ENCODE peak calls at places on chromosome X, in ten cellular contexts. One of them, this sample, is unnamed.
A peak's percentile ranks its signal among the peaks of the same experiment; 100 is the strongest.

GRCh38 chrX:39728025-39728424 is 369.7 kb downstream of the BCOR start:
- DNase-seq in astrocyte: no peak
- DNase-seq in progenitor cell of endocrine pancreas: no peak
- DNase-seq in astrocyte of the spinal cord: no peak
- DNase-seq in colonic mucosa: no peak
- DNase-seq in PC-3: no peak
- DNase-seq in HFF-Myc: peak; percentile 67
- DNase-seq in lower lobe of right lung: no peak
- DNase-seq in mesothelial cell of epicardium: no peak
- DNase-seq in left ventricle myocardium inferior: no peak
- DNase-seq in this sample: no peak

GRCh38 chrX:19811807-19812604 is 75.4 kb downstream of the SH3KBP1 start:
- DNase-seq in astrocyte: peak; percentile 81
- DNase-seq in progenitor cell of endocrine pancreas: no peak
- DNase-seq in astrocyte of the spinal cord: peak; percentile 83
- DNase-seq in colonic mucosa: no peak
- DNase-seq in PC-3: no peak
- DNase-seq in HFF-Myc: peak; percentile 48
- DNase-seq in lower lobe of right lung: no peak
- DNase-seq in mesothelial cell of epicardium: no peak
- DNase-seq in left ventricle myocardium inferior: no peak
- DNase-seq in this sample: no peak

GRCh38 chrX:23901065-23901464 is 6.7 kb downstream of the APOO start:
- DNase-seq in astrocyte: peak; percentile 84
- DNase-seq in progenitor cell of endocrine pancreas: no peak
- DNase-seq in astrocyte of the spinal cord: peak; percentile 69
- DNase-seq in colonic mucosa: no peak
- DNase-seq in PC-3: peak; percentile 87
- DNase-seq in HFF-Myc: no peak
- DNase-seq in lower lobe of right lung: no peak
- DNase-seq in mesothelial cell of epicardium: no peak
- DNase-seq in left ventricle myocardium inferior: no peak
- DNase-seq in this sample: no peak

GRCh38 chrX:120514236-120514635 is 45.1 kb upstream of the LAMP2 start:
- DNase-seq in astrocyte: no peak
- DNase-seq in progenitor cell of endocrine pancreas: no peak
- DNase-seq in astrocyte of the spinal cord: peak; percentile 22
- DNase-seq in colonic mucosa: no peak
- DNase-seq in PC-3: peak; percentile 64
- DNase-seq in HFF-Myc: no peak
- DNase-seq in lower lobe of right lung: no peak
- DNase-seq in mesothelial cell of epicardium: no peak
- DNase-seq in left ventricle myocardium inferior: no peak
- DNase-seq in this sample: no peak

GRCh38 chrX:13153796-13154195 is 109.4 kb upstream of the FAM9C start:
- DNase-seq in astrocyte: peak; percentile 14
- DNase-seq in progenitor cell of endocrine pancreas: no peak
- DNase-seq in astrocyte of the spinal cord: no peak
- DNase-seq in colonic mucosa: no peak
- DNase-seq in PC-3: no peak
- DNase-seq in HFF-Myc: no peak
- DNase-seq in lower lobe of right lung: no peak
- DNase-seq in mesothelial cell of epicardium: no peak
- DNase-seq in left ventricle myocardium inferior: no peak
- DNase-seq in this sample: no peak

GRCh38 chrX:146054311-146054710 is 236.7 kb downstream of the SLITRK2 start:
- DNase-seq in astrocyte: no peak
- DNase-seq in progenitor cell of endocrine pancreas: no peak
- DNase-seq in astrocyte of the spinal cord: no peak
- DNase-seq in colonic mucosa: no peak
- DNase-seq in PC-3: no peak
- DNase-seq in HFF-Myc: no peak
- DNase-seq in lower lobe of right lung: no peak
- DNase-seq in mesothelial cell of epicardium: no peak
- DNase-seq in left ventricle myocardium inferior: no peak
- DNase-seq in this sample: no peak

GRCh38 chrX:70497026-70497425 is 52.4 kb downstream of the DLG3 start:
- DNase-seq in astrocyte: no peak
- DNase-seq in progenitor cell of endocrine pancreas: no peak
- DNase-seq in astrocyte of the spinal cord: no peak
- DNase-seq in colonic mucosa: no peak
- DNase-seq in PC-3: no peak
- DNase-seq in HFF-Myc: no peak
- DNase-seq in lower lobe of right lung: no peak
- DNase-seq in mesothelial cell of epicardium: no peak
- DNase-seq in left ventricle myocardium inferior: no peak
- DNase-seq in this sample: no peak

GRCh38 chrX:52979568-52979967 is 21.2 kb upstream of the FAM156A start:
- DNase-seq in astrocyte: no peak
- DNase-seq in progenitor cell of endocrine pancreas: no peak
- DNase-seq in astrocyte of the spinal cord: no peak
- DNase-seq in colonic mucosa: no peak
- DNase-seq in PC-3: no peak
- DNase-seq in HFF-Myc: no peak
- DNase-seq in lower lobe of right lung: no peak
- DNase-seq in mesothelial cell of epicardium: no peak
- DNase-seq in left ventricle myocardium inferior: no peak
- DNase-seq in this sample: no peak

GRCh38 chrX:111736571-111736970 is 55.6 kb downstream of the ALG13 start:
- DNase-seq in astrocyte: no peak
- DNase-seq in progenitor cell of endocrine pancreas: no peak
- DNase-seq in astrocyte of the spinal cord: no peak
- DNase-seq in colonic mucosa: no peak
- DNase-seq in PC-3: no peak
- DNase-seq in HFF-Myc: no peak
- DNase-seq in lower lobe of right lung: no peak
- DNase-seq in mesothelial cell of epicardium: no peak
- DNase-seq in left ventricle myocardium inferior: no peak
- DNase-seq in this sample: no peak

GRCh38 chrX:110341189-110342035 is 17.2 kb upstream of the RTL9 start:
- DNase-seq in astrocyte: peak; percentile 84
- DNase-seq in progenitor cell of endocrine pancreas: no peak
- DNase-seq in astrocyte of the spinal cord: peak; percentile 72
- DNase-seq in colonic mucosa: no peak
- DNase-seq in PC-3: peak; percentile 78
- DNase-seq in HFF-Myc: peak; percentile 36
- DNase-seq in lower lobe of right lung: no peak
- DNase-seq in mesothelial cell of epicardium: no peak
- DNase-seq in left ventricle myocardium inferior: no peak
- DNase-seq in this sample: peak; percentile 66

GRCh38 chrX:110346681-110347080 is 12.0 kb upstream of the RTL9 start:
- DNase-seq in astrocyte: no peak
- DNase-seq in progenitor cell of endocrine pancreas: no peak
- DNase-seq in astrocyte of the spinal cord: no peak
- DNase-seq in colonic mucosa: no peak
- DNase-seq in PC-3: no peak
- DNase-seq in HFF-Myc: no peak
- DNase-seq in lower lobe of right lung: no peak
- DNase-seq in mesothelial cell of epicardium: no peak
- DNase-seq in left ventricle myocardium inferior: peak; percentile 14
- DNase-seq in this sample: no peak
- TF ChIP-seq CTCF in astrocyte: no peak
- TF ChIP-seq CTCF in progenitor cell of endocrine pancreas: no peak
- TF ChIP-seq CTCF in astrocyte of the spinal cord: no peak
- TF ChIP-seq CTCF in colonic mucosa: no peak
- TF ChIP-seq CTCF in PC-3: no peak
- TF ChIP-seq CTCF in HFF-Myc: no peak
- TF ChIP-seq CTCF in lower lobe of right lung: no peak
- TF ChIP-seq CTCF in mesothelial cell of epicardium: no peak
- TF ChIP-seq CTCF in left ventricle myocardium inferior: no peak
- TF ChIP-seq CTCF in this sample: no peak

GRCh38 chrX:63661676-63662075 is 123.3 kb downstream of the ARHGEF9 start:
- DNase-seq in astrocyte: no peak
- DNase-seq in progenitor cell of endocrine pancreas: no peak
- DNase-seq in astrocyte of the spinal cord: no peak
- DNase-seq in colonic mucosa: no peak
- DNase-seq in PC-3: no peak
- DNase-seq in HFF-Myc: no peak
- DNase-seq in lower lobe of right lung: no peak
- DNase-seq in mesothelial cell of epicardium: no peak
- DNase-seq in left ventricle myocardium inferior: no peak
- DNase-seq in this sample: no peak

GRCh38 chrX:63656871-63657580 is 128.0 kb downstream of the ARHGEF9 start:
- DNase-seq in astrocyte: peak; percentile 76
- DNase-seq in progenitor cell of endocrine pancreas: no peak
- DNase-seq in astrocyte of the spinal cord: peak; percentile 60
- DNase-seq in colonic mucosa: no peak
- DNase-seq in PC-3: peak; percentile 13
- DNase-seq in HFF-Myc: no peak
- DNase-seq in lower lobe of right lung: no peak
- DNase-seq in mesothelial cell of epicardium: no peak
- DNase-seq in left ventricle myocardium inferior: no peak
- DNase-seq in this sample: no peak

GRCh38 chrX:63658920-63659319 is 126.1 kb downstream of the ARHGEF9 start:
- DNase-seq in astrocyte: no peak
- DNase-seq in progenitor cell of endocrine pancreas: no peak
- DNase-seq in astrocyte of the spinal cord: no peak
- DNase-seq in colonic mucosa: no peak
- DNase-seq in PC-3: no peak
- DNase-seq in HFF-Myc: no peak
- DNase-seq in lower lobe of right lung: no peak
- DNase-seq in mesothelial cell of epicardium: no peak
- DNase-seq in left ventricle myocardium inferior: no peak
- DNase-seq in this sample: no peak

GRCh38 chrX:63652086-63652775 is 132.8 kb downstream of the ARHGEF9 start:
- DNase-seq in astrocyte: peak; percentile 5
- DNase-seq in progenitor cell of endocrine pancreas: no peak
- DNase-seq in astrocyte of the spinal cord: peak; percentile 27
- DNase-seq in colonic mucosa: no peak
- DNase-seq in PC-3: no peak
- DNase-seq in HFF-Myc: peak; percentile 21
- DNase-seq in lower lobe of right lung: no peak
- DNase-seq in mesothelial cell of epicardium: no peak
- DNase-seq in left ventricle myocardium inferior: no peak
- DNase-seq in this sample: peak; percentile 7

GRCh38 chrX:63657821-63658220 is 127.2 kb downstream of the ARHGEF9 start:
- DNase-seq in astrocyte: peak; percentile 84
- DNase-seq in progenitor cell of endocrine pancreas: no peak
- DNase-seq in astrocyte of the spinal cord: peak; percentile 76
- DNase-seq in colonic mucosa: no peak
- DNase-seq in PC-3: peak; percentile 6
- DNase-seq in HFF-Myc: peak; percentile 30
- DNase-seq in lower lobe of right lung: peak; percentile 73
- DNase-seq in mesothelial cell of epicardium: no peak
- DNase-seq in left ventricle myocardium inferior: peak; percentile 45
- DNase-seq in this sample: peak; percentile 3
- TF ChIP-seq CTCF in astrocyte: no peak
- TF ChIP-seq CTCF in progenitor cell of endocrine pancreas: no peak
- TF ChIP-seq CTCF in astrocyte of the spinal cord: no peak
- TF ChIP-seq CTCF in colonic mucosa: no peak
- TF ChIP-seq CTCF in PC-3: no peak
- TF ChIP-seq CTCF in HFF-Myc: no peak
- TF ChIP-seq CTCF in lower lobe of right lung: no peak
- TF ChIP-seq CTCF in mesothelial cell of epicardium: no peak
- TF ChIP-seq CTCF in left ventricle myocardium inferior: no peak
- TF ChIP-seq CTCF in this sample: no peak

GRCh38 chrX:37509349-37509748 is 62.1 kb upstream of the LANCL3 start:
- DNase-seq in astrocyte: no peak
- DNase-seq in progenitor cell of endocrine pancreas: no peak
- DNase-seq in astrocyte of the spinal cord: peak; percentile 5
- DNase-seq in colonic mucosa: no peak
- DNase-seq in PC-3: peak; percentile 28
- DNase-seq in HFF-Myc: no peak
- DNase-seq in lower lobe of right lung: no peak
- DNase-seq in mesothelial cell of epicardium: no peak
- DNase-seq in left ventricle myocardium inferior: no peak
- DNase-seq in this sample: no peak
- TF ChIP-seq CTCF in astrocyte: peak; percentile 27
- TF ChIP-seq CTCF in progenitor cell of endocrine pancreas: peak; percentile 48
- TF ChIP-seq CTCF in astrocyte of the spinal cord: peak; percentile 34
- TF ChIP-seq CTCF in colonic mucosa: no peak
- TF ChIP-seq CTCF in PC-3: peak; percentile 53
- TF ChIP-seq CTCF in HFF-Myc: peak; percentile 21
- TF ChIP-seq CTCF in lower lobe of right lung: peak; percentile 32
- TF ChIP-seq CTCF in mesothelial cell of epicardium: no peak
- TF ChIP-seq CTCF in left ventricle myocardium inferior: peak; percentile 47
- TF ChIP-seq CTCF in this sample: peak; percentile 19

DNA sequence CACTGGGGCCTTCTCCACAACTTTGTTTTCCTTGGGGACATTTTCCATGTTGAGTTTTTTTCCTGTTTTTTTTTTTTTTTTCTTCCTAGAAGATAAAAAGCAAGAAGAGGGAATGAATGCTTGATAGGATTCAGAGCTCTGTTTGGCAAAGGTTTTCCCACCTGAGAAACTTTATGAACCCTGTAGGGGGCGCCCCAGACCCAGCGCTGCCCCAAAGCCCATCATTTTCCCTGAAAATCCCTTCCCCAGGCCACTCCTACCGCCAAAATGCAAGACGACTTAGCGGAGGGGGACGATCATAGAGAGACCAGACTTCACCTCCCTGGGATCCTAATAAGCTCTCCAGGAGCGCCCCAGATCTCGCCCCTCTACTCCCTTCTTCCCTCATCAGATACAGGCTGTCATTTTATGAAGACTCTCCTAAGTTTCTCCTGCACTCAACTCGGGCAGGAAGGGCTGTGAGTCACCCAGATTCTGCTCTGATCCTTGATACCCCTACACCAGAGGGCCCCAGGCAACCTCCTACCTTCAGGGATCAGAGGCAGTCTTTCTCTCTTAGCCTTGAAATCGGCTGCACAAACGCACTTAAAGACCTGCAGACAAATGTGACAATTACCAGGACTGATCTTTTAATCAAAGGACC is 1.4 kb downstream of the BEX5 start:
- DNase-seq in astrocyte: no peak
- DNase-seq in progenitor cell of endocrine pancreas: no peak
- DNase-seq in astrocyte of the spinal cord: no peak
- DNase-seq in colonic mucosa: peak; percentile 17
- DNase-seq in PC-3: no peak
- DNase-seq in HFF-Myc: no peak
- DNase-seq in lower lobe of right lung: no peak
- DNase-seq in mesothelial cell of epicardium: no peak
- DNase-seq in left ventricle myocardium inferior: no peak
- DNase-seq in this sample: no peak
- TF ChIP-seq CTCF in astrocyte: no peak
- TF ChIP-seq CTCF in progenitor cell of endocrine pancreas: peak; percentile 62
- TF ChIP-seq CTCF in astrocyte of the spinal cord: no peak
- TF ChIP-seq CTCF in colonic mucosa: no peak
- TF ChIP-seq CTCF in PC-3: peak; percentile 39
- TF ChIP-seq CTCF in HFF-Myc: no peak
- TF ChIP-seq CTCF in lower lobe of right lung: peak; percentile 21
- TF ChIP-seq CTCF in mesothelial cell of epicardium: no peak
- TF ChIP-seq CTCF in left ventricle myocardium inferior: peak; percentile 28
- TF ChIP-seq CTCF in this sample: no peak

GRCh38 chrX:350148-350533 is 31.5 kb upstream of the GTPBP6 start:
- DNase-seq in astrocyte: no peak
- DNase-seq in progenitor cell of endocrine pancreas: no peak
- DNase-seq in astrocyte of the spinal cord: no peak
- DNase-seq in colonic mucosa: no peak
- DNase-seq in PC-3: no peak
- DNase-seq in HFF-Myc: no peak
- DNase-seq in lower lobe of right lung: peak; percentile 38
- DNase-seq in mesothelial cell of epicardium: no peak
- DNase-seq in left ventricle myocardium inferior: peak; percentile 10
- DNase-seq in this sample: no peak
- TF ChIP-seq CTCF in astrocyte: no peak
- TF ChIP-seq CTCF in progenitor cell of endocrine pancreas: no peak
- TF ChIP-seq CTCF in astrocyte of the spinal cord: no peak
- TF ChIP-seq CTCF in colonic mucosa: no peak
- TF ChIP-seq CTCF in PC-3: no peak
- TF ChIP-seq CTCF in HFF-Myc: no peak
- TF ChIP-seq CTCF in lower lobe of right lung: no peak
- TF ChIP-seq CTCF in mesothelial cell of epicardium: no peak
- TF ChIP-seq CTCF in left ventricle myocardium inferior: no peak
- TF ChIP-seq CTCF in this sample: no peak